ENCODE peak calls at places on chromosomes 11 and 22, in nine cellular contexts. Y is A549, A is HCT116, I is breast epithelium, Z is tibial nerve, P is GM12878, B is esophagus muscularis mucosa, C is uterus, L is GM12891. F is an unnamed sample.

GRCh38 chr11:15674756-15675155 is 560.0 kb downstream of the INSC start:
- DNase-seq in Y (no peak), A (no peak), I (no peak), Z (no peak), P (no peak), B (peak), C (no peak), L (no peak), F (no peak)

GRCh38 chr11:43806976-43807375 is 73.7 kb upstream of the ALKBH3 start:
- DNase-seq in Y (no peak), A (no peak), I (no peak), Z (no peak), P (no peak), B (no peak), C (no peak), L (no peak), F (no peak)

GRCh38 chr11:75811485-75811884 is 3.5 kb upstream of the UVRAG start:
- DNase-seq in Y (no peak), A (no peak), I (no peak), Z (no peak), P (no peak), B (no peak), C (no peak), L (no peak), F (no peak)

GRCh38 chr11:28110839-28111235 is 2.6 kb downstream of the METTL15 start:
- DNase-seq in Y (no peak), A (no peak), I (no peak), Z (no peak), P (no peak), B (no peak), C (no peak), L (no peak), F (peak)

GRCh38 chr11:8459711-8460399 is 134.2 kb downstream of the STK33 start:
- DNase-seq in Y (no peak), A (no peak), I (no peak), Z (no peak), P (no peak), B (no peak), C (no peak), L (no peak), F (no peak)

GRCh38 chr11:12043959-12044772 is 35.7 kb upstream of the DKK3 start:
- DNase-seq in Y (peak), A (peak), I (peak), Z (peak), P (no peak), B (peak), C (peak), L (peak), F (peak)

GRCh38 chr11:98495016-98495415 is 525.7 kb upstream of the CNTN5 start:
- DNase-seq in Y (no peak), A (no peak), I (no peak), Z (no peak), P (no peak), B (no peak), C (no peak), L (no peak), F (no peak)

GRCh38 chr11:94861306-94861845 is 93.2 kb downstream of the AMOTL1 start:
- DNase-seq in Y (no peak), A (no peak), I (no peak), Z (no peak), P (no peak), B (no peak), C (no peak), L (no peak), F (no peak)

GRCh38 chr11:36240746-36241295 is 48.4 kb downstream of the COMMD9 start:
- DNase-seq in Y (no peak), A (no peak), I (no peak), Z (no peak), P (no peak), B (no peak), C (no peak), L (no peak), F (no peak)

GRCh38 chr11:79076526-79077115 is 364.2 kb downstream of the TENM4 start:
- DNase-seq in Y (peak), A (peak), I (no peak), Z (peak), P (no peak), B (no peak), C (peak), L (no peak), F (peak)

GRCh38 chr11:70305501-70305900 is 35.0 kb downstream of the PPFIA1 start:
- DNase-seq in Y (no peak), A (no peak), I (no peak), Z (no peak), P (no peak), B (no peak), C (no peak), L (no peak), F (no peak)

GRCh38 chr11:90846628-90847027 is 623.8 kb upstream of the CHORDC1 start:
- DNase-seq in Y (no peak), A (no peak), I (no peak), Z (no peak), P (no peak), B (no peak), C (no peak), L (no peak), F (no peak)

GRCh38 chr22:37282385-37282677 is at the start of gene CYTH4:
- DNase-seq in Y (no peak), A (no peak), I (no peak), Z (no peak), P (no peak), B (no peak), C (no peak), L (peak), F (no peak)

GRCh38 chr11:62880231-62880802 is 379 bp upstream of the SLC3A2 start:
- DNase-seq in Y (peak), A (no peak), I (peak), Z (no peak), P (no peak), B (peak), C (peak), L (no peak), F (peak)

GRCh38 chr11:115379528-115379927 is 124.7 kb downstream of the CADM1 start:
- DNase-seq in Y (no peak), A (no peak), I (no peak), Z (no peak), P (peak), B (no peak), C (no peak), L (no peak), F (no peak)

GRCh38 chr11:35335226-35335625 is 84.1 kb downstream of the SLC1A2 start:
- DNase-seq in Y (no peak), A (no peak), I (no peak), Z (no peak), P (no peak), B (no peak), C (no peak), L (no peak), F (no peak)

GRCh38 chr11:69470301-69470700 is 11.2 kb upstream of the LINC01488 start:
- DNase-seq in Y (no peak), A (no peak), I (no peak), Z (no peak), P (no peak), B (no peak), C (no peak), L (no peak), F (no peak)

GRCh38 chr11:6129634-6130033 is 22.1 kb downstream of the OR56B4 start:
- DNase-seq in Y (no peak), A (no peak), I (no peak), Z (no peak), P (no peak), B (no peak), C (no peak), L (no peak), F (no peak)

GRCh38 chr22:40176921-40177737 is 596 bp upstream of the TNRC6B start:
- DNase-seq in Y (no peak), A (no peak), I (no peak), Z (no peak), P (peak), B (no peak), C (peak), L (no peak), F (peak)

GRCh38 chr22:39680486-39680885 is 109.9 kb downstream of the CACNA1I start:
- DNase-seq in Y (no peak), A (no peak), I (no peak), Z (no peak), P (no peak), B (no peak), C (no peak), L (no peak), F (no peak)

GRCh38 chr11:96162816-96163499 is 180.0 kb downstream of the MAML2 start:
- DNase-seq in Y (no peak), A (no peak), I (no peak), Z (no peak), P (no peak), B (no peak), C (peak), L (no peak), F (no peak)

GRCh38 chr11:111944651-111945051 is 7.5 kb downstream of the DIXDC1 start:
- DNase-seq in Y (no peak), A (no peak), I (no peak), Z (no peak), P (no peak), B (no peak), C (no peak), L (no peak), F (no peak)

GRCh38 chr22:42829311-42829710 is 27.8 kb downstream of the ARFGAP3 start:
- DNase-seq in Y (no peak), A (no peak), I (no peak), Z (no peak), P (no peak), B (no peak), C (no peak), L (no peak), F (no peak)

GRCh38 chr11:46528445-46529085 is 65.3 kb downstream of the AMBRA1 start:
- DNase-seq in Y (no peak), A (no peak), I (no peak), Z (no peak), P (no peak), B (no peak), C (no peak), L (no peak), F (no peak)

GRCh38 chr11:130908770-130909625 is 7.3 kb downstream of the SNX19 start:
- DNase-seq in Y (no peak), A (no peak), I (no peak), Z (no peak), P (no peak), B (peak), C (no peak), L (no peak), F (no peak)

GRCh38 chr11:103035656-103036434 is 56.1 kb downstream of the DCUN1D5 start:
- DNase-seq in Y (peak), A (peak), I (no peak), Z (no peak), P (peak), B (no peak), C (no peak), L (no peak), F (peak)

GRCh38 chr22:28013611-28014010 is 94.6 kb upstream of the PITPNB start:
- DNase-seq in Y (no peak), A (no peak), I (no peak), Z (no peak), P (no peak), B (no peak), C (no peak), L (no peak), F (no peak)

GRCh38 chr11:46529086-46529905 is 64.5 kb downstream of the AMBRA1 start:
- DNase-seq in Y (peak), A (peak), I (no peak), Z (peak), P (no peak), B (peak), C (peak), L (peak), F (peak)

GRCh38 chr11:92453055-92453454 is 228.4 kb downstream of the FAT3 start:
- DNase-seq in Y (no peak), A (no peak), I (no peak), Z (no peak), P (no peak), B (no peak), C (no peak), L (no peak), F (no peak)

GRCh38 chr11:64358536-64358906 is 441 bp upstream of the RPS6KA4 start:
- DNase-seq in Y (no peak), A (no peak), I (no peak), Z (no peak), P (no peak), B (no peak), C (no peak), L (no peak), F (no peak)

GRCh38 chr11:32196137-32196536 is 105.3 kb downstream of the RCN1 start:
- DNase-seq in Y (no peak), A (no peak), I (no peak), Z (no peak), P (no peak), B (no peak), C (no peak), L (no peak), F (no peak)

GRCh38 chr11:60875856-60876485 is 8.6 kb downstream of the ZP1 start:
- DNase-seq in Y (no peak), A (no peak), I (no peak), Z (no peak), P (no peak), B (no peak), C (peak), L (no peak), F (no peak)

GRCh38 chr11:60872952-60873524 is 5.7 kb downstream of the ZP1 start:
- DNase-seq in Y (no peak), A (no peak), I (no peak), Z (no peak), P (no peak), B (no peak), C (peak), L (no peak), F (no peak)

GRCh38 chr11:60873533-60873932 is 6.2 kb downstream of the ZP1 start:
- DNase-seq in Y (no peak), A (no peak), I (no peak), Z (no peak), P (no peak), B (no peak), C (peak), L (no peak), F (no peak)

GRCh38 chr11:60875366-60875720 is 8.0 kb downstream of the ZP1 start:
- DNase-seq in Y (no peak), A (no peak), I (no peak), Z (no peak), P (no peak), B (no peak), C (peak), L (no peak), F (no peak)

GRCh38 chr11:60874421-60875365 is 7.4 kb downstream of the ZP1 start:
- DNase-seq in Y (no peak), A (no peak), I (no peak), Z (no peak), P (no peak), B (no peak), C (peak), L (no peak), F (no peak)
- TF ChIP-seq POLR2A in Y (no peak), A (no peak), I (no peak), Z (no peak), P (no peak), B (no peak), C (no peak), L (no peak), F (no peak)

GRCh38 chr22:26428515-26429457 is at the start of gene ASPHD2:
- DNase-seq in Y (peak), A (no peak), I (no peak), Z (no peak), P (peak), B (no peak), C (peak), L (peak), F (peak)
- TF ChIP-seq POLR2A in Y (peak), A (peak), I (no peak), Z (peak), P (peak), B (no peak), C (no peak), L (no peak), F (no peak)

DNA sequence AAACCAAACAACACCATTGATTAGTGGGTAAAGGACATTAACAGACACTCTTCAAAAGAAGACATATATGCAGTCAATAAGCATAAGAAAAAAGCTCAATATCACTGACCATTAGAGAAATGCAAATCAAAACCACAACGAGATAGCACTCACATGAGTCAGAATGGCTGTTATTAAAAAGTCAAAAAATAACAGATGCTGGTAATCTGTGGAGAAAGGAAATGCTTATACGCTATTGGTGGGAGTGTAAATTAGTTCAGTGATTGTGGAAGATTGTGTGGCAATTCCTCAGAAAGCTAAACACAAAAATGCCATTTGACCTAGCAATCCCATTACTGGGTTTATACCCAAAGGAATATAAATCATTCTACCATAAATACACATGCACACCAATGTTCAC is 182.6 kb downstream of the TRPC6 start:
- DNase-seq in Y (no peak), A (no peak), I (no peak), Z (no peak), P (no peak), B (no peak), C (no peak), L (no peak), F (no peak)
- TF ChIP-seq POLR2A in Y (no peak), A (no peak), I (no peak), Z (no peak), P (no peak), B (no peak), C (no peak), L (no peak), F (no peak)

GRCh38 chr11:66336234-66337102 is at the start of gene RIN1:
- DNase-seq in Y (peak), A (peak), I (no peak), Z (no peak), P (peak), B (no peak), C (peak), L (peak), F (peak)
- TF ChIP-seq POLR2A in Y (peak), A (peak), I (peak), Z (no peak), P (peak), B (no peak), C (peak), L (no peak), F (no peak)

F was measured in erythroblast.